ENCODE peak calls at places on chromosomes 11 and 22, in ten cellular contexts. J is GM23338; B is CD4-positive, alpha-beta memory T cell; V is naive thymus-derived CD4-positive, alpha-beta T cell; M is lower lobe of right lung; L is GM12878; S is sigmoid colon; T is pancreas; N is PC-9; K is kidney. H is an unnamed sample. For H3K4me1, the result is how much of the 10 kb centered on the place peaks cover.

GRCh38 chr11:7292902-7293301 is 41.2 kb downstream of the SYT9 start:
- DNase-seq in J (no peak), B (no peak), V (no peak), M (no peak), L (no peak), S (no peak), T (no peak), N (no peak), K (no peak), H (no peak)

GRCh38 chr11:72240461-72241289 is 3.3 kb downstream of the PHOX2A start:
- DNase-seq in J (peak), B (no peak), V (no peak), M (no peak), L (no peak), S (peak), T (peak), N (no peak), K (no peak), H (no peak)

GRCh38 chr22:25514436-25514835 is 50.0 kb upstream of the GRK3 start:
- DNase-seq in J (peak), B (no peak), V (no peak), M (no peak), L (no peak), S (no peak), T (no peak), N (no peak), K (no peak), H (no peak)

GRCh38 chr11:2804189-2804588 is 81.4 kb downstream of the CDKN1C start:
- DNase-seq in J (no peak), B (no peak), V (no peak), M (peak), L (no peak), S (no peak), T (peak), N (no peak), K (peak), H (no peak)

GRCh38 chr11:69052343-69053168 is 3.8 kb downstream of the TPCN2 start:
- DNase-seq in J (no peak), B (no peak), V (no peak), M (no peak), L (no peak), S (no peak), T (no peak), N (no peak), K (peak), H (no peak)

GRCh38 chr22:37525073-37525745 is 6.0 kb upstream of the CARD10 start:
- DNase-seq in J (no peak), B (no peak), V (no peak), M (no peak), L (no peak), S (no peak), T (peak), N (peak), K (peak), H (no peak)

GRCh38 chr22:22397292-22397870 is 111.2 kb downstream of the ZNF280B start:
- DNase-seq in J (peak), B (no peak), V (no peak), M (no peak), L (no peak), S (peak), T (no peak), N (peak), K (no peak), H (no peak)

GRCh38 chr11:95703059-95703458 is 86.5 kb downstream of the FAM76B start:
- DNase-seq in J (no peak), B (no peak), V (no peak), M (no peak), L (no peak), S (no peak), T (no peak), N (no peak), K (no peak), H (no peak)

GRCh38 chr22:36081023-36081431 is 52.4 kb upstream of the RBFOX2 start:
- DNase-seq in J (no peak), B (no peak), V (no peak), M (no peak), L (no peak), S (peak), T (no peak), N (no peak), K (no peak), H (no peak)

GRCh38 chr11:119484741-119485605 is 62.0 kb upstream of the THY1 start:
- DNase-seq in J (peak), B (no peak), V (no peak), M (no peak), L (no peak), S (peak), T (no peak), N (no peak), K (no peak), H (peak)

GRCh38 chr11:57475671-57476222 is 15.4 kb downstream of the RTN4RL2 start:
- DNase-seq in J (no peak), B (no peak), V (no peak), M (no peak), L (no peak), S (no peak), T (no peak), N (no peak), K (no peak), H (no peak)

GRCh38 chr11:22194907-22195306 is 2.0 kb downstream of the ANO5 start:
- DNase-seq in J (no peak), B (no peak), V (no peak), M (no peak), L (no peak), S (no peak), T (no peak), N (no peak), K (no peak), H (no peak)
- H3K4me1 ChIP-seq in J (under half), B (under half), V (under half), M (under half), L (under half), S (under half), T (under half), N (under half), K (under half), H (under half)

GRCh38 chr11:128498846-128499245 is 88.5 kb downstream of the ETS1 start:
- DNase-seq in J (no peak), B (no peak), V (no peak), M (no peak), L (no peak), S (no peak), T (no peak), N (no peak), K (no peak), H (no peak)
- H3K4me3 ChIP-seq in J (no peak), B (peak), V (peak), M (no peak), L (no peak), S (no peak), T (no peak), N (no peak), K (no peak), H (no peak)

DNA sequence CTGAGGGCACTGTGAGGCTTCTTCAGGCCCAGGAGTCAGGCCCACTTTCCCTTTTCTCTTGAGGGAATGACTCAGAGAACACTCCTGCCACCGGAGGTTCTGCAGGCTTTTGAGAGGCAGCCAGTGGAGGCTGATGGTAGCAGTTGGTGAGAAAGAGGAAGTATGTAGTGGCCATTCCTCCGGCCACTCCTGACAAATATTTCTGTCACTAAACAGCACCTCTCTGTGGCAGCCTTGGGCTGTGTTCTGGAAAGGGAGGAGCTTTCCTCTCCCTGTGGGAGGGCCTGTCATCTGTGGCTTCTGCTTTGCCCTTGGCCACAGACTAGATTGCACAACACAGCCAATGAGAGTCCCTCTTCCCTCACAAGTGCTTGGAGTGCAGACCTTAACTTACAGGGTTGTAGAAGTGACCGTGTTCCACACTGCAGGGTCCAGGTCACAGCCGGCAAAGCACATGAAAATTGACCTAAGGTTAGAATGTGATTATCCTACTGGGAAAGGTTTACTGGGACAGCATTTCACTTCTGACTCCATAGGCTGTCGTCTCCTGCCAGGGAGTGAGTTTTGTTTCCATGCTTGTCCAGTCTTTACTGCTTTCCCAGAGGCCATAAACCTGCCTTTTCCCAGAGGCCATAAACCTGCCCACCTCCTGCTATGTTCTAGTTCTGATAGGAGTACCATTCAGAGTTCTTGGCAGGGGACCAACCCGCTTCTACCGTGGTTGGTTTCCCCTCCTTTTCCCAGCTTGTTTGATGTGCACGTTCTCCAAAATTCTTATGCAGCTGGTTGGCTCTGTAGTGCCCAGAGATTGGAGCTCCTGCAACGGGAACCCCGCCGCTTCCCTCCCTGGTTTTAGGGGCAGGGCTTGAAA is 33.3 kb downstream of the MARK2 start:
- DNase-seq in J (peak), B (no peak), V (no peak), M (peak), L (peak), S (peak), T (peak), N (peak), K (peak), H (peak)
- H3K4me1 ChIP-seq in J (under half), B (half or more), V (half or more), M (half or more), L (under half), S (under half), T (half or more), N (half or more), K (under half), H (half or more)

DNA sequence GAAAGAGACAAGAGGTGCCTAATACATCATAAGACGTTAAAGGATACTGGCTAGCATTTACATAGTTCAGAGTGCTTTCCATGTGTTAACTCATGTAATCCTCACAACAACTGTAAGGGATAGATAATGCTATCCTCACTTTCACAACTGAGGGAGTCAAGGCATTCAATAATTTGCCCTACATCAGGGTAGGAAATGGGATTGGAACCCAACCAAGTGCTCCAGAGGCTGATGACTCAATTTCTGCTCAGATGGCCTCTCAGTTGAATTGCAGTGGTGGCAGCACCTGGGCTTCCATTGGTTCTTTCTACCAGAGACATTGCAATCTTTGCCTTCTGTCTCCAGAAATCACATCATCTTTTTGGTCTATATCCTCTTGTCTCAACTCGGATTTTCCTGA is 232.9 kb downstream of the ETS1 start:
- DNase-seq in J (no peak), B (no peak), V (no peak), M (no peak), L (no peak), S (no peak), T (no peak), N (no peak), K (no peak), H (no peak)
- H3K4me3 ChIP-seq in J (no peak), B (no peak), V (no peak), M (no peak), L (no peak), S (no peak), T (no peak), N (no peak), K (no peak), H (no peak)